ENCODE peak calls at places on chromosomes 4 and X, in eight cellular contexts. J is hepatocyte, Y is HT-29, N is glutamatergic neuron, Z is GM23248, G is mammary epithelial cell, Q is fibroblast of the aortic adventitia, P is NCI-H524. S is an unnamed sample.

GRCh38 chr4:87632469-87632868 is 17.6 kb upstream of the DMP1 start:
- DNase-seq in J (no peak), Y (no peak), N (no peak), Z (peak; percentile 3), G (no peak), Q (no peak), P (no peak), S (no peak)

GRCh38 chr4:153465583-153465921 is 608 bp upstream of the TMEM131L start:
- DNase-seq in J (peak; percentile 60), Y (peak; percentile 71), N (peak; percentile 41), Z (peak; percentile 75), G (peak; percentile 51), Q (peak; percentile 58), P (no peak), S (no peak)

GRCh38 chr4:120856294-120856693 is 66.2 kb downstream of the PRDM5 start:
- DNase-seq in J (no peak), Y (no peak), N (no peak), Z (no peak), G (no peak), Q (no peak), P (no peak), S (no peak)

GRCh38 chr4:98092833-98093439 is 50.3 kb downstream of the STPG2 start:
- DNase-seq in J (peak; percentile 39), Y (peak; percentile 41), N (no peak), Z (peak; percentile 35), G (no peak), Q (peak; percentile 29), P (no peak), S (no peak)

GRCh38 chrX:32269877-32270276 is 941.5 kb downstream of the DMD start:
- DNase-seq in J (no peak), Y (no peak), N (no peak), Z (no peak), G (no peak), Q (no peak), P (no peak), S (no peak)

GRCh38 chr4:104967034-104967401 is 179.7 kb upstream of the TET2 start:
- DNase-seq in J (peak; percentile 59), Y (peak; percentile 75), N (no peak), Z (no peak), G (peak; percentile 40), Q (no peak), P (no peak), S (no peak)

GRCh38 chr4:61301285-61301684 is 101.2 kb downstream of the ADGRL3 start:
- DNase-seq in J (no peak), Y (no peak), N (no peak), Z (no peak), G (no peak), Q (no peak), P (no peak), S (no peak)

GRCh38 chr4:185201983-185202962 is 1.5 kb downstream of the CFAP97 start:
- DNase-seq in J (no peak), Y (peak; percentile 63), N (no peak), Z (peak; percentile 30), G (no peak), Q (peak; percentile 61), P (no peak), S (no peak)

GRCh38 chr4:141131738-141132688 is 1.3 kb downstream of the RNF150 start:
- DNase-seq in J (peak; percentile 31), Y (no peak), N (peak; percentile 64), Z (peak; percentile 61), G (peak; percentile 3), Q (peak; percentile 6), P (no peak), S (no peak)

GRCh38 chr4:111689214-111689613 is 456.0 kb upstream of the FAM241A start:
- DNase-seq in J (peak; percentile 63), Y (peak; percentile 4), N (no peak), Z (peak; percentile 71), G (no peak), Q (peak; percentile 79), P (no peak), S (no peak)

S was measured in NCI-H1694 treated with DMSO at 0.1 percent for 48 hours.